ENCODE peak calls at places on chromosomes 7 and 10, in nine cellular contexts. N is epithelial cell of esophagus, V is PC-9, R is endodermal cell, Z is GM06990, B is lower lobe of right lung, Q is BJ, C is sigmoid colon, D is kidney. T is an unnamed sample.
A peak's percentile ranks its signal among the peaks of the same experiment; 100 is the strongest.

GRCh38 chr7:5422324-5423271 is 1.0 kb downstream of the TNRC18 start:
- DNase-seq in V (no peak), Z (no peak), Q (no peak), R (peak; percentile 78), D (peak; percentile 74), N (no peak), B (peak; percentile 63), C (no peak), T (no peak)

GRCh38 chr7:123797673-123798526 is 47.1 kb upstream of the HYAL4 start:
- DNase-seq in Z (peak; percentile 6), V (peak; percentile 99), R (no peak), Q (peak; percentile 59), N (peak; percentile 96), C (no peak), B (no peak), D (no peak), T (no peak)

GRCh38 chr7:151377406-151377805 is 32.4 kb downstream of the WDR86 start:
- DNase-seq in N (no peak), B (no peak), R (no peak), C (peak; percentile 46), V (no peak), Q (no peak), Z (no peak), D (peak; percentile 57), T (peak; percentile 72)

GRCh38 chr7:130063036-130063435 is 7.3 kb upstream of the KLHDC10 start:
- DNase-seq in N (peak; percentile 40), R (peak; percentile 94), V (no peak), Q (no peak), C (no peak), Z (peak; percentile 13), B (peak; percentile 67), D (no peak), T (no peak)

GRCh38 chr7:47693161-47693740 is 111.3 kb upstream of the TNS3 start:
- DNase-seq in D (no peak), Q (no peak), Z (no peak), C (no peak), N (peak; percentile 67), B (no peak), R (no peak), V (peak; percentile 100), T (no peak)

GRCh38 chr7:135856356-135857144 is 107.9 kb upstream of the FAM180A start:
- DNase-seq in Q (no peak), Z (no peak), C (no peak), R (no peak), B (no peak), V (no peak), D (no peak), N (peak; percentile 72), T (no peak)

GRCh38 chr10:21458496-21458895 is 67.0 kb downstream of the SKIDA1 start:
- DNase-seq in V (no peak), C (no peak), N (no peak), B (no peak), D (no peak), Z (no peak), Q (peak; percentile 3), R (no peak), T (no peak)

GRCh38 chr10:61760943-61761824 is 98.5 kb downstream of the CABCOCO1 start:
- DNase-seq in R (no peak), Z (no peak), V (peak; percentile 80), Q (peak; percentile 68), D (no peak), N (peak; percentile 68), C (no peak), B (no peak), T (no peak)

GRCh38 chr10:124998624-124999291 is 56.8 kb downstream of the ZRANB1 start:
- DNase-seq in D (no peak), Z (no peak), C (no peak), Q (no peak), B (peak; percentile 31), V (no peak), R (peak; percentile 47), N (no peak), T (no peak)

GRCh38 chr10:125002044-125002422 is 60.1 kb downstream of the ZRANB1 start:
- DNase-seq in R (no peak), Z (no peak), V (no peak), Q (no peak), C (peak; percentile 54), N (no peak), D (no peak), B (peak; percentile 41), T (peak; percentile 80)

GRCh38 chr10:124999433-125000365 is 57.8 kb downstream of the ZRANB1 start:
- DNase-seq in Z (no peak), C (no peak), D (peak; percentile 77), N (no peak), R (peak; percentile 42), Q (no peak), V (no peak), B (peak; percentile 48), T (no peak)

GRCh38 chr10:125001313-125002043 is 59.6 kb downstream of the ZRANB1 start:
- DNase-seq in V (no peak), R (peak; percentile 44), B (peak; percentile 40), Z (no peak), Q (no peak), D (peak; percentile 53), N (peak; percentile 69), C (peak; percentile 66), T (no peak)

DNA sequence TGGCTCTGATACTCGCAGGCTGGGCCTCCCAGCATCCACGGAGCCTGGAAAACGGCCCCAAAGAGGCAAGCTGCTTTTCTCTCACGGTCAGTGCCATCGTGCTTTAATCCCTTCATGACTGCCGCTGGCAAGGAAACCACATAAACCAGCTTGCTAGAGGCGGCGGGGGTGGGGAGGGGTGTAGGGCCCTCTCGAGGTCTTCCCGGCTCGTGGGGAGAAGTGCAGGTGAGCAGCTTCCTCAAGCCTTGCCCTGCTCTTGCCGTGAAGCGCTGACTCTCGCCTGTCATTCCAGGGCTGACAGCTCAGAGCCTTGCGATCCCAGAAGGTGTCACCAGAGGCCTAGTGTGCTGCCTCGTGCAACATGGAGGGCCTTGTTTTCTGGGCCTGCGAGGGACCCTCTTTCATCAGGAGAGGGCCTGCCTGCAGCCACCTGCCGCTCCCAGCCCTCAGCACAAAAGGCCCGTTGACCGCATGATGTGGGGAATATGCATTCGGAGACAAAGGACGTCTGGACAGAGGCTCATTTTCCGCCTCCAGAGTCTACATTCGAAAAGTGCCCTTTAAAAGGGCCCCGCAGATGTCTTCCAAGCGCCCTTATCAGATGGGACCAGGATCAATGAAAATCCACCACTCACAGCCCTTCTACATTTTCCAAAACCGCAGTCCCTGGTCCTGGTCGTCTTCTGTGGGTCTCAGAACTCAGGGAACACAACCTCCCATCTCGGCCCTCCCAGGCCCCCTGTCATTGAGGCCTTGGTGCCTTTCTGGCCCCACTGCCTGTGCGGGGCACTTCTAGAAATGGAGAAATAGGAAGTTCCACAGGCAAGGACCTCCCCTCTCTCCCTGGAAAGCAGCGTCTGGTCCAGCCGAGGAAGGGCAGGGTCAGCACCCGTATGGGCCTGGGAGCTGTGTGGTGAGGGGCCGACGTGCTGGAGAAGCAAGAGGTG is 58.7 kb downstream of the ZRANB1 start:
- DNase-seq in C (peak; percentile 62), V (no peak), R (peak; percentile 69), N (peak; percentile 65), B (peak; percentile 27), Q (no peak), D (peak; percentile 59), Z (no peak), T (no peak)
- H3K4me3 ChIP-seq in C (no peak overlapping the region), V (no peak overlapping the region), R (no peak overlapping the region), N (no peak overlapping the region), B (no peak overlapping the region), Q (no peak overlapping the region), D (no peak overlapping the region), Z (no peak overlapping the region), T (no peak overlapping the region)

GRCh38 chr7:76220185-76221057 is 18.7 kb downstream of the SRRM3 start:
- DNase-seq in C (no peak), D (peak; percentile 75), R (peak; percentile 90), Q (no peak), V (no peak), B (no peak), Z (no peak), N (peak; percentile 29), T (no peak)
- TF ChIP-seq CTCF in C (no peak), D (no peak), R (peak; percentile 43), Q (peak; percentile 17), V (no peak), B (no peak), Z (no peak), N (no peak), T (no peak)

GRCh38 chr10:130257897-130258296 is 121.7 kb downstream of the GLRX3 start:
- DNase-seq in R (no peak), N (no peak), B (no peak), C (no peak), V (no peak), Q (no peak), Z (no peak), D (no peak), T (no peak)
- H3K4me3 ChIP-seq in R (no peak overlapping the region), N (no peak overlapping the region), B (no peak overlapping the region), C (no peak overlapping the region), V (no peak overlapping the region), Q (no peak overlapping the region), Z (no peak overlapping the region), D (no peak overlapping the region), T (no peak overlapping the region)

DNA sequence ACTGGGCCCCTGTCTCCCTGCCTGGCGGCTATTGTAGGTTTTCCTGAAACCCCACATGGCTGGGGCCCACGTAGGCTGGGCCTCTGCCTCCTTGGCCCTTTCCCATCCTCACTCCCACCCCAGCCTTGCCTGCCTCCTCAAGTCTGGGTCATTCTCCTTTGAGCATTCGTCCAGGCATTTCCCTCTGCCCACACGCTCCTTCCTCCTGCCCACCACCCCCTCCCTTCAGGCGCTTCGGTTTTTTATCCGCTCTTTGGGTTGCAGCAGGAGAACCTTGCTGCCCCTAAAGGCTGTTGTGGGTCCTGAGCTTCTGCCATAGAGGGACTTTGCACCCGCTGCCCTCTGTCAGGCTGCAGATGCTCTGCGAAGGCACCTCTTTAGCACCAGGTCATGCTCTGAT is 9.3 kb downstream of the COL13A1 start:
- DNase-seq in R (no peak), V (no peak), D (no peak), C (no peak), N (no peak), Z (no peak), B (no peak), Q (no peak), T (no peak)
- TF ChIP-seq CTCF in R (peak; percentile 23), V (no peak), D (no peak), C (no peak), N (no peak), Z (no peak), B (no peak), Q (no peak), T (no peak)

GRCh38 chr10:60295028-60295937 is 94.4 kb downstream of the ANK3 start:
- DNase-seq in B (no peak), Z (no peak), C (no peak), D (no peak), Q (no peak), R (no peak), V (no peak), N (no peak), T (no peak)
- H3K4me3 ChIP-seq in B (no peak overlapping the region), Z (no peak overlapping the region), C (no peak overlapping the region), D (no peak overlapping the region), Q (no peak overlapping the region), R (no peak overlapping the region), V (no peak overlapping the region), N (no peak overlapping the region), T (no peak overlapping the region)

T was measured in lower leg skin.